ENCODE peak calls at places on chromosomes 16 and 17, in four cellular contexts. O is GM12878, C is K562, A is HepG2. D is an unnamed sample.

GRCh38 chr16:84487358-84487757 is 17.1 kb downstream of the MEAK7 start:
- DNase-seq in A (no peak), O (no peak), C (no peak), D (no peak)

GRCh38 chr17:44331249-44331760 is 6.7 kb upstream of the SLC25A39 start:
- DNase-seq in A (peak; percentile 84), C (peak; percentile 68), O (no peak), D (peak; percentile 72)

GRCh38 chr17:57954421-57955182 is 610 bp downstream of the CUEDC1 start:
- DNase-seq in O (no peak), A (no peak), C (peak; percentile 47), D (peak; percentile 82)

GRCh38 chr16:19331794-19332193 is 46.3 kb downstream of the CLEC19A start:
- DNase-seq in O (no peak), A (no peak), C (no peak), D (no peak)

GRCh38 chr16:31090540-31090939 is 1.8 kb upstream of the PRSS53 start:
- DNase-seq in A (no peak), O (no peak), C (no peak), D (no peak)

GRCh38 chr17:17682293-17682736 is 1.1 kb downstream of the RAI1 start:
- DNase-seq in A (no peak), O (no peak), C (peak; percentile 66), D (no peak)

GRCh38 chr16:73053379-73054130 is 5.6 kb upstream of the ZFHX3 start:
- DNase-seq in A (peak; percentile 75), O (no peak), C (no peak), D (no peak)

GRCh38 chr16:82033006-82033405 is 2.0 kb upstream of the HSD17B2 start:
- DNase-seq in A (no peak), C (no peak), O (no peak), D (no peak)

GRCh38 chr16:55264949-55265348 is 59.1 kb upstream of the IRX6 start:
- DNase-seq in A (no peak), O (no peak), C (no peak), D (no peak)

GRCh38 chr17:81075307-81075706 is 40.4 kb downstream of the BAIAP2 start:
- DNase-seq in C (no peak), O (no peak), A (no peak), D (no peak)

GRCh38 chr17:19448341-19449268 is 37.6 kb downstream of the RNF112 start:
- DNase-seq in C (no peak), A (peak; percentile 19), O (no peak), D (no peak)
- TF ChIP-seq TARDBP in C (no peak), A (no peak), O (no peak), D (no peak)

DNA sequence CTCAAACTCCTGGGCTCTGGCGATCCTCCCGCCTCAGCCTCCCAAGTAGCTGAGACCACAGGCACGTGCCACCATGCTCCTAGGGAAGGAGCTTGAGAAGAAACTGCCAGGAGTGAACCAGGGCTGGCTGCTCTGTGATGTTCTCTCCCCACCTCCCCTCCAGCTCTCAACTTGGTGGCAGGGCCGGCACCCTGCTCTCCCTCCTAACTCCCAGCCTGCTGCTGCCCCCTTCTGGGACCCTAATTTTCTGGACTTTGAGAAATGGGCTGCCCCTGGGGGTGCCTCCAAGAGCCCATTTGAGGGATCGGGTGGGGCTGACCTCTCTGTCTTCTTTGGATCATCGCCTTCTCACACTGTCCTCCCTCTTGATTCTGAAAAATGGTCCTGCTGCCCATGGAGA is 14.9 kb upstream of the STAT3 start:
- DNase-seq in O (no peak), C (peak; percentile 34), A (no peak), D (no peak)
- TF ChIP-seq TARDBP in O (no peak), C (no peak), A (no peak), D (no peak)

GRCh38 chr17:39904990-39905288 is 13.5 kb downstream of the GSDMB start:
- DNase-seq in C (no peak), O (no peak), A (no peak), D (no peak)
- TF ChIP-seq TARDBP in C (no peak), O (no peak), A (no peak), D (no peak)

GRCh38 chr16:10579575-10579964 is 828 bp downstream of the EMP2 start:
- DNase-seq in C (no peak), O (no peak), A (no peak), D (no peak)
- TF ChIP-seq TARDBP in C (no peak), O (no peak), A (no peak), D (no peak)

DNA sequence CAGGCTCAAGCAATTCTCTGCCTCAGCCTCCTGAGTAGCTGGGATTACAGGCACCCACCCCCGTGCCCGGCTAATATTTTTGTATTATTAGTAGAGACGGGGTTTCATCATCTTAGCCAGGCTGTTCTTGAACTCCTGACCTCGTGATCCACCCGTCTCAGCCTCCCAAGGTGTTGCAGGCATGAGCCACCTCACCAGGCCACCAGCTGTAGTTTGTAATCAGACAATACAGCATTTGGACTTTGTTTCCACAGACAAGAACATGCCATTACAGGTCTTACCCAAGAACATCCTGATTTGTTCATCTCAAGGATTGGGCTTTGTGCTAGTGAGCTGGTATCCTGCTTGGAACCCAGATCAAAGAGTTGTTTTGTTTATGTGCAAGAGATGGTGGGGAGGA is 30.1 kb downstream of the C17orf100 start:
- DNase-seq in A (peak; percentile 28), C (no peak), O (no peak), D (no peak)
- TF ChIP-seq TARDBP in A (no peak), C (no peak), O (no peak), D (no peak)

D was measured in HEK293T.